ENCODE peak calls at places on chromosomes 4 and X, in six cellular contexts. I, X, H, L, M and P are unnamed samples.

GRCh38 chrX:129496625-129497024 is 26.7 kb downstream of the SMARCA1 start:
- DNase-seq in I (no peak), L (no peak), H (no peak), X (no peak), M (no peak), P (no peak)

GRCh38 chr4:150302553-150302952 is 224.3 kb downstream of the DCLK2 start:
- DNase-seq in I (peak), M (no peak), H (no peak), X (no peak), L (peak), P (no peak)

GRCh38 chr4:81600511-81601269 is 129.0 kb upstream of the RASGEF1B start:
- DNase-seq in X (no peak), H (no peak), M (no peak), L (peak), I (no peak), P (no peak)

GRCh38 chr4:113636877-113637276 is 124.7 kb downstream of the CAMK2D start:
- DNase-seq in X (no peak), M (peak), L (peak), I (peak), H (peak), P (no peak)

GRCh38 chr4:70936200-70936787 is 34.1 kb downstream of the MOB1B start:
- DNase-seq in X (no peak), H (no peak), L (peak), M (no peak), I (no peak), P (no peak)

GRCh38 chrX:45801554-45801953 is 600.9 kb upstream of the DIPK2B start:
- DNase-seq in X (no peak), I (peak), H (peak), L (no peak), M (peak), P (no peak)

GRCh38 chr4:147057631-147057980 is 111.9 kb upstream of the TTC29 start:
- DNase-seq in H (peak), I (peak), X (no peak), L (no peak), M (peak), P (no peak)

GRCh38 chr4:112284166-112284565 is 1.5 kb downstream of the TIFA start:
- DNase-seq in L (peak), I (no peak), M (no peak), X (no peak), H (peak), P (no peak)

GRCh38 chrX:7145454-7145853 is 2.1 kb upstream of the STS start:
- DNase-seq in I (no peak), M (no peak), H (no peak), L (no peak), X (no peak), P (no peak)

GRCh38 chr4:139773560-139774318 is 108.1 kb downstream of the MGST2 start:
- DNase-seq in X (no peak), M (no peak), L (no peak), H (no peak), I (no peak), P (no peak)

GRCh38 chr4:2469192-2469984 is 482 bp downstream of the RNF4 start:
- DNase-seq in I (peak), H (peak), M (peak), X (peak), L (peak), P (peak)

GRCh38 chr4:1822568-1823544 is 29.8 kb downstream of the FGFR3 start:
- DNase-seq in M (no peak), L (no peak), H (no peak), I (no peak), X (no peak), P (no peak)

GRCh38 chr4:21656832-21657231 is 291.7 kb downstream of the KCNIP4 start:
- DNase-seq in M (no peak), X (no peak), H (no peak), I (no peak), L (no peak), P (no peak)

GRCh38 chrX:131045786-131046185 is 12.4 kb upstream of the ARHGAP36 start:
- DNase-seq in H (no peak), M (no peak), I (no peak), L (no peak), X (no peak), P (no peak)

GRCh38 chr4:125105561-125105960 is 209.2 kb upstream of the FAT4 start:
- DNase-seq in M (no peak), I (no peak), H (no peak), L (no peak), X (no peak), P (no peak)

GRCh38 chr4:183071222-183071621 is 27.8 kb upstream of the WWC2 start:
- DNase-seq in H (no peak), I (no peak), X (no peak), M (no peak), L (no peak), P (no peak)

GRCh38 chr4:103032575-103032974 is 13.1 kb upstream of the SLC9B1 start:
- DNase-seq in I (peak), H (peak), X (no peak), M (peak), L (peak), P (no peak)

GRCh38 chr4:921830-922331 is 10.2 kb downstream of the GAK start:
- DNase-seq in M (no peak), I (no peak), L (no peak), X (no peak), H (peak), P (no peak)

GRCh38 chr4:103050736-103051436 is 25.7 kb downstream of the SLC9B2 start:
- DNase-seq in X (no peak), I (no peak), L (no peak), M (no peak), H (no peak), P (no peak)

GRCh38 chr4:26858035-26858918 is 2.4 kb upstream of the STIM2 start:
- DNase-seq in L (peak), I (no peak), X (no peak), M (no peak), H (peak), P (no peak)

GRCh38 chr4:156970501-156971167 is 965 bp downstream of the PDGFC start:
- DNase-seq in I (no peak), L (no peak), M (peak), X (no peak), H (no peak), P (peak)

GRCh38 chrX:34487364-34487763 is 169.7 kb downstream of the TMEM47 start:
- DNase-seq in X (no peak), H (no peak), I (no peak), L (no peak), M (no peak), P (no peak)

GRCh38 chr4:6909970-6910339 is 329 bp downstream of the TBC1D14 start:
- DNase-seq in I (peak), H (no peak), X (peak), M (no peak), L (no peak), P (peak)

GRCh38 chr4:40550900-40551546 is 78.6 kb downstream of the RBM47 start:
- DNase-seq in I (peak), X (no peak), L (peak), H (peak), M (peak), P (no peak)

GRCh38 chrX:47568656-47569295 is 7.8 kb downstream of the ARAF start:
- DNase-seq in I (peak), L (peak), M (peak), H (peak), X (no peak), P (no peak)

GRCh38 chr4:152990471-152991131 is 54.5 kb downstream of the FHDC1 start:
- DNase-seq in I (no peak), X (no peak), H (no peak), M (no peak), L (no peak), P (no peak)

GRCh38 chrX:106608016-106608415 is 3.8 kb upstream of the RADX start:
- DNase-seq in X (no peak), L (peak), H (no peak), M (no peak), I (no peak), P (no peak)

GRCh38 chrX:155027509-155028066 is 944 bp downstream of the FUNDC2 start:
- DNase-seq in M (peak), I (peak), X (no peak), H (peak), L (peak), P (no peak)

GRCh38 chrX:128517691-128518090 is 465.5 kb upstream of the ACTRT1 start:
- DNase-seq in I (no peak), M (no peak), H (no peak), X (no peak), L (no peak), P (no peak)

GRCh38 chr4:26995316-26995715 is 134.7 kb downstream of the STIM2 start:
- DNase-seq in X (no peak), I (no peak), M (no peak), L (no peak), H (peak), P (no peak)

GRCh38 chr4:84814100-84814750 is 152.3 kb downstream of the WDFY3 start:
- DNase-seq in M (peak), X (no peak), I (peak), H (no peak), L (no peak), P (no peak)